ENCODE peak calls at places on chromosome 22, in four cellular contexts. B, I, E and U are unnamed samples. For H3K4me1, the result is how much of the 10 kb centered on the place peaks cover.

GRCh38 chr22:48708558-48709245 is 1119.0 kb downstream of the BRD1 start:
- DNase-seq in B (no peak), I (peak), E (no peak), U (no peak)

GRCh38 chr22:46604306-46604690 is 15.9 kb upstream of the GRAMD4 start:
- DNase-seq in B (peak), I (no peak), E (peak), U (no peak)

GRCh38 chr22:48872271-48873260 is 955.1 kb downstream of the BRD1 start:
- DNase-seq in B (no peak), I (peak), E (no peak), U (no peak)

GRCh38 chr22:42300286-42301071 is 30.0 kb upstream of the TCF20 start:
- DNase-seq in B (no peak), I (no peak), E (no peak), U (no peak)

GRCh38 chr22:29901354-29901753 is 18.4 kb downstream of the MTMR3 start:
- DNase-seq in B (no peak), I (no peak), E (no peak), U (no peak)

GRCh38 chr22:47401976-47402770 is 639.7 kb downstream of the TBC1D22A start:
- DNase-seq in B (no peak), I (no peak), E (peak), U (no peak)

GRCh38 chr22:28395920-28396447 is 283.7 kb downstream of the TTC28 start:
- DNase-seq in B (no peak), I (no peak), E (peak), U (no peak)

GRCh38 chr22:41943661-41944209 is 3.2 kb downstream of the CENPM start:
- DNase-seq in B (no peak), I (no peak), E (no peak), U (no peak)

GRCh38 chr22:32789797-32790620 is 11.5 kb upstream of the TIMP3 start:
- DNase-seq in B (no peak), I (no peak), E (no peak), U (no peak)

GRCh38 chr22:29710922-29711593 is 8.7 kb upstream of the CABP7 start:
- DNase-seq in B (peak), I (peak), E (no peak), U (peak)

GRCh38 chr22:49554741-49555140 is 272.9 kb downstream of the BRD1 start:
- DNase-seq in B (no peak), I (no peak), E (no peak), U (no peak)

GRCh38 chr22:26502688-26503561 is 9.3 kb downstream of the TFIP11 start:
- DNase-seq in B (peak), I (peak), E (peak), U (peak)

GRCh38 chr22:27790396-27791216 is 10.9 kb downstream of the MN1 start:
- DNase-seq in B (no peak), I (no peak), E (no peak), U (no peak)

GRCh38 chr22:44398791-44399190 is 86.0 kb upstream of the SHISAL1 start:
- DNase-seq in B (no peak), I (peak), E (no peak), U (peak)

GRCh38 chr22:37486224-37486845 is at the start of gene MFNG:
- DNase-seq in B (peak), I (peak), E (peak), U (peak)
- TF ChIP-seq CTCF in B (no peak), I (no peak), E (no peak), U (no peak)

GRCh38 chr22:38489142-38489541 is 17.0 kb downstream of the DDX17 start:
- DNase-seq in B (no peak), I (no peak), E (no peak), U (no peak)
- H3K4me1 ChIP-seq in B (under half), I (half or more), E (under half), U (under half)

DNA sequence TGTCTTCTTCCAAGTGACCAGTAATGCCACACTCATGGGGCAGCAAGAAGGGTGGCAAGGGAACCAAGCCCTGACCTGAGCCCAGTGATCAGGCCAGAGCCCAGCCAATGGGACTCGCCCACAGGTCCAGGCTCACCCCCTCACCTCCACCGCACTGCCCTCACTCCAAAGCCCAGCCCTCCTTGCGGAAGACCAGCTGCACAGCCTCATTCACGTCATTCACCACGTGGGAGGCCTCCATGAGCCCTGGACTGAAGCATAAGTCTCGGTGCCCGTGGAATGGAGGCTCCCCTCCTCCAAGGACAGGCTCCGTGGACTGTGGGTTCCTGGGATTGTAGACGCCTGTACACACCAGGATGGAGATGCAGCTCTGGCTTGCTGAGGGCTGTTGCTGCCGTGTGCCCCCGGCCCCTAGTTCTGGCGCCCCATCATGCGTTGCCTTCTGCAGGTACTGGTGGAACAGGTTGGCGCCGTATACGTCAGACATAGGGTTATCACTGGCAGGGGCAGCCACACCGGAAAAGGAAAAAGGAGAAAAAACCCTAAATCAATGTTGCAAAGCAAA is 16.8 kb upstream of the TMEM121B start:
- DNase-seq in B (no peak), I (no peak), E (no peak), U (no peak)
- TF ChIP-seq CTCF in B (no peak), I (no peak), E (no peak), U (no peak)

DNA sequence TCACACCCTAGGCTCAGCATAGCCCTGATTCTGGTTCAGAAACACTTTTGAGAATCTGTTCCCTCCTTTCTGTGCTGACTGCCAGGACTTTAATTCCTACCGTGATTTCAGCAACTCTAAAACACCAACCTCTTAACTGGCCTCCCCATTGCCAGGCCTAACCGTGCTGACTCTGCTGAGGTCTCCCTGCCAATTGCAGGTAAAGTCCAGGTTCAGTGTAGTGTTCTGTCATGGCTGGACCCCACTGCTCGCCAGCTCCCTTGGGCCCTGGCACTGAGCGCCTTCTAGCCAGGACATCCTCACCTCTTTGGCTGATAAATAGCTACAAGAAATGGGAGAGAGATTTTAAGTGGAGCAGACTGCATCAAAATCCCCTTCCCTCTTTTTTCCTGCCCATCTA is 4.6 kb downstream of the UPB1 start:
- DNase-seq in B (no peak), I (no peak), E (no peak), U (no peak)
- H3K4me1 ChIP-seq in B (under half), I (under half), E (under half), U (under half)